ENCODE peak calls at places on chromosomes 13 and 19, in five cellular contexts. N is lower lobe of right lung; U is CD4-positive, alpha-beta T cell; J is nephron progenitor cell; B is endothelial cell. Y is an unnamed sample.
A peak's percentile ranks its signal among the peaks of the same experiment; 100 is the strongest.

GRCh38 chr13:67390462-67391093 is 160.4 kb upstream of the PCDH9 start:
- DNase-seq in N (no peak), U (no peak), J (no peak), B (no peak), Y (no peak)

GRCh38 chr13:87810391-87810801 is 139.2 kb downstream of the SLITRK5 start:
- DNase-seq in N (no peak), U (no peak), J (peak; percentile 8), B (no peak), Y (no peak)

GRCh38 chr13:87107626-87108025 is 563.5 kb upstream of the SLITRK5 start:
- DNase-seq in N (no peak), U (no peak), J (no peak), B (no peak), Y (no peak)

GRCh38 chr13:80556291-80556690 is 215.4 kb upstream of the SPRY2 start:
- DNase-seq in N (no peak), U (no peak), J (no peak), B (no peak), Y (no peak)

GRCh38 chr13:64884976-64885375 is 2345.2 kb downstream of the PCDH9 start:
- DNase-seq in N (no peak), U (no peak), J (no peak), B (no peak), Y (no peak)

GRCh38 chr13:25046274-25046984 is 49.5 kb upstream of the PABPC3 start:
- DNase-seq in N (no peak), U (no peak), J (peak; percentile 51), B (peak; percentile 30), Y (no peak)

GRCh38 chr13:20412761-20413355 is 112.8 kb downstream of the CRYL1 start:
- DNase-seq in N (no peak), U (no peak), J (no peak), B (no peak), Y (no peak)

GRCh38 chr13:111846396-111847174 is 220.4 kb upstream of the SOX1 start:
- DNase-seq in N (no peak), U (no peak), J (no peak), B (no peak), Y (no peak)

GRCh38 chr13:101624210-101624922 is 171.9 kb downstream of the ITGBL1 start:
- DNase-seq in N (no peak), U (no peak), J (no peak), B (peak; percentile 15), Y (no peak)

GRCh38 chr13:23586336-23586735 is 16.1 kb downstream of the TNFRSF19 start:
- DNase-seq in N (no peak), U (no peak), J (no peak), B (no peak), Y (no peak)

GRCh38 chr13:46641274-46642081 is 88.5 kb downstream of the LRCH1 start:
- DNase-seq in N (no peak), U (no peak), J (no peak), B (no peak), Y (no peak)

GRCh38 chr19:35222373-35223005 is 6.0 kb downstream of the FAM187B start:
- DNase-seq in N (no peak), U (no peak), J (no peak), B (no peak), Y (no peak)

GRCh38 chr13:22169473-22169872 is 498.6 kb downstream of the FGF9 start:
- DNase-seq in N (no peak), U (no peak), J (no peak), B (no peak), Y (no peak)

GRCh38 chr19:45251452-45252354 is 632 bp downstream of the MARK4 start:
- DNase-seq in N (peak; percentile 55), U (no peak), J (peak; percentile 52), B (peak; percentile 55), Y (no peak)

GRCh38 chr19:50418186-50419021 is at the start of gene SPIB:
- DNase-seq in N (no peak), U (no peak), J (no peak), B (no peak), Y (no peak)

GRCh38 chr13:39779337-39780270 is 124.1 kb downstream of the COG6 start:
- DNase-seq in N (no peak), U (peak; percentile 52), J (no peak), B (no peak), Y (no peak)

GRCh38 chr19:41362143-41362847 is 1.7 kb downstream of the B9D2 start:
- DNase-seq in N (no peak), U (no peak), J (no peak), B (no peak), Y (no peak)

GRCh38 chr19:58570770-58571574 is 2.2 kb downstream of the MZF1 start:
- DNase-seq in N (no peak), U (no peak), J (no peak), B (no peak), Y (no peak)

GRCh38 chr13:32245555-32245954 is 69.6 kb downstream of the ZAR1L start:
- DNase-seq in N (no peak), U (no peak), J (no peak), B (no peak), Y (no peak)

GRCh38 chr13:109869312-109870237 is 83.2 kb upstream of the IRS2 start:
- DNase-seq in N (peak; percentile 75), U (no peak), J (peak; percentile 9), B (no peak), Y (peak; percentile 31)

GRCh38 chr19:18346091-18346490 is 5.7 kb downstream of the PGPEP1 start:
- DNase-seq in N (no peak), U (no peak), J (no peak), B (no peak), Y (no peak)

GRCh38 chr19:15280915-15281683 is 48.9 kb upstream of the EPHX3 start:
- DNase-seq in N (peak; percentile 80), U (no peak), J (no peak), B (no peak), Y (no peak)

GRCh38 chr13:110129539-110130186 is 177.3 kb downstream of the COL4A1 start:
- DNase-seq in N (no peak), U (no peak), J (no peak), B (peak; percentile 1), Y (no peak)

GRCh38 chr19:31675187-31675913 is 326.1 kb upstream of the TSHZ3 start:
- DNase-seq in N (no peak), U (no peak), J (no peak), B (no peak), Y (no peak)

GRCh38 chr19:54312436-54313362 is at the start of gene LILRA5:
- DNase-seq in N (peak; percentile 78), U (no peak), J (no peak), B (no peak), Y (no peak)

GRCh38 chr13:74132768-74133656 is 1.2 kb downstream of the KLF12 start:
- DNase-seq in N (peak; percentile 52), U (peak; percentile 28), J (peak; percentile 45), B (peak; percentile 38), Y (no peak)

GRCh38 chr19:13153627-13154240 is 3.5 kb downstream of the IER2 start:
- DNase-seq in N (no peak), U (no peak), J (peak; percentile 48), B (peak; percentile 49), Y (no peak)
- TF ChIP-seq CTCF in N (no peak), U (peak; percentile 3), J (no peak), B (no peak), Y (no peak)

GRCh38 chr13:71209217-71209616 is 657.8 kb downstream of the DACH1 start:
- DNase-seq in N (no peak), U (no peak), J (no peak), B (no peak), Y (no peak)

GRCh38 chr13:71213252-71213821 is 653.7 kb downstream of the DACH1 start:
- DNase-seq in N (no peak), U (no peak), J (no peak), B (no peak), Y (no peak)

GRCh38 chr13:71210861-71211260 is 656.1 kb downstream of the DACH1 start:
- DNase-seq in N (no peak), U (no peak), J (no peak), B (no peak), Y (no peak)
- TF ChIP-seq CTCF in N (no peak), U (no peak), J (no peak), B (no peak), Y (no peak)

GRCh38 chr19:3656747-3657394 is 30.3 kb upstream of the CACTIN start:
- DNase-seq in N (no peak), U (no peak), J (no peak), B (no peak), Y (no peak)
- TF ChIP-seq CTCF in N (no peak), U (no peak), J (no peak), B (no peak), Y (no peak)

DNA sequence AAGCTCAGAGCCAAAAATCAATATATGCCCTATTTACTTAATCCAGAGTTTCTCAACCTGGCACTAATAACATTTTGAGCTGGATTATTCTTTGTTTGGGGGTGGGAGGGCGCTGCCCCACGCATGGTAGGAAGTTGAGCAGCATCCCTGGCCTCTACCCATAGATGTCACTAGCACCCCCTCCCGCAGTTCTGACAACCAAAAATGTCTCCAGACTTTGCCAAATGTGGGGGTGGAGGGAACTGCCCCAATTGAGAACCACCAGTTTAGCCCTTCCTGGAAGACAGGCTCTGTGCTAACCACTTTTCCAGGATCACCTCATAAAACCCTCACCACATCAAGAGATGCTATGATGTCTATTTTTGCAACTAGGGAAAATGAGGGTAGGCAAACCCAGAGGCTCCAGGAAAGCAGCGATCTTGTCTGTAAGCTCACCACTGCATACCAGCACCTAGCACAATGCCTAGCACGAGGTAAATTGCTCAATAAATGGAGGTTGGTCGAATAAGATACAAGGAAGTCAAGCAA is 1.1 kb downstream of the TRIR start:
- DNase-seq in N (no peak), U (peak; percentile 12), J (no peak), B (no peak), Y (no peak)
- TF ChIP-seq CTCF in N (no peak), U (no peak), J (no peak), B (peak; percentile 12), Y (peak; percentile 35)

DNA sequence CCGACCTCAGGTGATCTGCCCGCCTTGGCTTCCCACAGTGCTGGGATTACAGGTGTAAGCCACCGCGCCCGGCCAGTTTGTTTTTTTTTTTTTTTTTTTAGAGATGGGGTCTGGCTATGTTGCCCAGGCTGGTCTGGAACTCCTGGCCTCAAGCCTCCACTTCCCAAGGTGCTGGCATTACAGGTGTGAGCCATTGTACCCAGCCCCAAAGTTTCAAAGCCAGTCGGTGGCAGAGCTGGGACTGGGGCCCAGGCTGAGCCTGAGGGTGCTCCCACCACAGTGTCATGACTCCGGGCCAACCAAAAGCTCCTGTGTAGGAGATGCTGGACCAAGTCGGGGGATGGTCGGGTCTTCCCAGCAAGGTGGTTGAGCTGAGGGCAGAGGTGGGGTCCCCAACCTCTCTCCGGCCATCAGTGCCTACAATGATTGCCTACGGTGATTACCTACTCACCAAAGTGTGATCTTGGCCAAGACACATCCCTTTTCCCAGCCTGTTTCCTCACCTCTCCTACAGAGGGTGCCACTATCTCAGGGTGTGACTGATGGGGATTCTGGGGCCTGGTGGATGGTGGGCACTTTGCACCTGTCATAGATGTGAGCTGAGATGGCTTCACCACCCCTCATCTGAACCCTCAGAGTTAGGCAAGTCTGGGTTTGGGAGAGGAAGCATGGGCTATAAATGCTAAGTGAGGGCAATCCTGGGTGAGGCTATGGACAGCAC is 5.9 kb upstream of the SAMD1 start:
- DNase-seq in N (no peak), U (no peak), J (no peak), B (no peak), Y (no peak)
- TF ChIP-seq CTCF in N (no peak), U (no peak), J (no peak), B (no peak), Y (no peak)

Y was measured in AG09319.